ENCODE peak calls at places on chromosomes 5 and 9, in four cellular contexts. H is K562, R is keratinocyte, J is endothelial cell of umbilical vein. F is an unnamed sample.

GRCh38 chr5:115306011-115306530 is 9.6 kb upstream of the CCDC112 start:
- DNase-seq in R (no peak), H (no peak), J (no peak), F (no peak)

GRCh38 chr9:129491486-129491855 is 129.4 kb downstream of the C9orf50 start:
- DNase-seq in R (no peak), H (no peak), J (peak; percentile 30), F (no peak)

GRCh38 chr9:114033397-114034103 is 44.5 kb downstream of the AMBP start:
- DNase-seq in J (peak; percentile 19), H (peak; percentile 45), R (no peak), F (no peak)

GRCh38 chr9:121599186-121599871 is 52.1 kb upstream of the DAB2IP start:
- DNase-seq in J (no peak), H (no peak), R (no peak), F (peak; percentile 26)

GRCh38 chr5:126015244-126016054 is 407.8 kb upstream of the GRAMD2B start:
- DNase-seq in H (no peak), R (no peak), J (peak; percentile 18), F (peak; percentile 2)

GRCh38 chr5:106097308-106097707 is 1573.4 kb downstream of the EFNA5 start:
- DNase-seq in H (no peak), J (peak; percentile 53), R (no peak), F (peak; percentile 66)

GRCh38 chr9:4515958-4516375 is 25.7 kb downstream of the SLC1A1 start:
- DNase-seq in H (no peak), R (no peak), J (no peak), F (peak; percentile 15)

GRCh38 chr5:109756543-109757186 is 66.9 kb downstream of the MAN2A1 start:
- DNase-seq in H (no peak), R (no peak), J (no peak), F (no peak)

GRCh38 chr9:109907400-109907799 is 127.4 kb downstream of the PALM2AKAP2 start:
- DNase-seq in R (no peak), H (no peak), J (peak; percentile 99), F (no peak)

GRCh38 chr9:92561374-92562329 is 25.9 kb upstream of the ECM2 start:
- DNase-seq in R (no peak), H (no peak), J (no peak), F (peak; percentile 74)

GRCh38 chr5:111834926-111835599 is 78.1 kb upstream of the NREP start:
- DNase-seq in J (peak; percentile 33), H (no peak), R (no peak), F (peak; percentile 32)

GRCh38 chr5:35853652-35854051 is 3.0 kb upstream of the IL7R start:
- DNase-seq in J (no peak), H (no peak), R (no peak), F (no peak)

GRCh38 chr5:91164424-91164823 is 218.7 kb downstream of the ARRDC3 start:
- DNase-seq in H (no peak), J (no peak), R (no peak), F (no peak)

GRCh38 chr9:79007701-79008483 is 563.9 kb upstream of the TLE4 start:
- DNase-seq in J (no peak), R (no peak), H (no peak), F (no peak)

GRCh38 chr9:124527781-124528180 is 20.6 kb upstream of the NR5A1 start:
- DNase-seq in H (no peak), J (no peak), R (no peak), F (peak; percentile 63)

GRCh38 chr9:104879555-104880318 is 48.2 kb downstream of the ABCA1 start:
- DNase-seq in J (peak; percentile 82), R (no peak), H (no peak), F (peak; percentile 88)

GRCh38 chr5:136062563-136063274 is 33.9 kb downstream of the TGFBI start:
- DNase-seq in H (peak; percentile 78), J (peak; percentile 40), R (peak; percentile 38), F (peak; percentile 45)

GRCh38 chr9:35522189-35522588 is 32.3 kb downstream of the RUSC2 start:
- DNase-seq in J (no peak), R (no peak), H (no peak), F (no peak)

GRCh38 chr9:96626912-96627311 is 7.3 kb upstream of the CDC14B start:
- DNase-seq in J (no peak), R (no peak), H (no peak), F (no peak)

GRCh38 chr5:343461-344401 is 22.2 kb downstream of the AHRR start:
- DNase-seq in H (no peak), R (no peak), J (peak; percentile 45), F (peak; percentile 73)

GRCh38 chr9:16884952-16885513 is 14.6 kb upstream of the BNC2 start:
- DNase-seq in J (no peak), H (no peak), R (no peak), F (peak; percentile 98)

GRCh38 chr5:110321117-110321516 is 405.4 kb downstream of the TMEM232 start:
- DNase-seq in R (no peak), J (no peak), H (no peak), F (no peak)

GRCh38 chr5:478982-479535 is 36.1 kb downstream of the EXOC3 start:
- DNase-seq in J (no peak), R (no peak), H (no peak), F (no peak)

GRCh38 chr9:35829764-35830096 is 702 bp downstream of the TMEM8B start:
- DNase-seq in R (no peak), H (no peak), J (no peak), F (no peak)

GRCh38 chr9:95826183-95826838 is 49.2 kb upstream of the ERCC6L2 start:
- DNase-seq in H (no peak), J (no peak), R (no peak), F (peak; percentile 31)

GRCh38 chr5:36669015-36669651 is 62.7 kb downstream of the SLC1A3 start:
- DNase-seq in R (no peak), H (no peak), J (no peak), F (no peak)

GRCh38 chr5:88671808-88672499 is 211.0 kb downstream of the MEF2C start:
- DNase-seq in R (no peak), H (no peak), J (no peak), F (no peak)

GRCh38 chr5:141637266-141637692 is 482 bp downstream of the RELL2 start:
- DNase-seq in R (no peak), H (peak; percentile 62), J (no peak), F (no peak)

GRCh38 chr5:180595381-180596114 is 4.2 kb upstream of the SCGB3A1 start:
- DNase-seq in H (no peak), R (no peak), J (no peak), F (no peak)

GRCh38 chr5:94709277-94709676 is 90.8 kb downstream of the SLF1 start:
- DNase-seq in R (no peak), H (no peak), J (no peak), F (no peak)

GRCh38 chr9:99167694-99168093 is 54.0 kb downstream of the ALG2 start:
- DNase-seq in J (no peak), R (no peak), H (no peak), F (no peak)

GRCh38 chr9:135750786-135751185 is 48.8 kb downstream of the KCNT1 start:
- DNase-seq in H (no peak), R (no peak), J (no peak), F (no peak)

GRCh38 chr9:127166111-127166510 is 43.7 kb upstream of the ANGPTL2 start:
- DNase-seq in R (no peak), J (no peak), H (no peak), F (no peak)

GRCh38 chr5:181008136-181008535 is 19.5 kb downstream of the BTNL3 start:
- DNase-seq in H (peak; percentile 1), R (no peak), J (no peak), F (no peak)

GRCh38 chr5:149392718-149393117 is 13.6 kb upstream of the IL17B start:
- DNase-seq in R (peak; percentile 26), H (no peak), J (no peak), F (peak; percentile 87)
- H3K9me1 ChIP-seq in R (no peaks in the 10 kb centered on the region), H (no peaks in the 10 kb centered on the region), J (no peaks in the 10 kb centered on the region), F (peaks cover 6% of the 10 kb centered on the region)

DNA sequence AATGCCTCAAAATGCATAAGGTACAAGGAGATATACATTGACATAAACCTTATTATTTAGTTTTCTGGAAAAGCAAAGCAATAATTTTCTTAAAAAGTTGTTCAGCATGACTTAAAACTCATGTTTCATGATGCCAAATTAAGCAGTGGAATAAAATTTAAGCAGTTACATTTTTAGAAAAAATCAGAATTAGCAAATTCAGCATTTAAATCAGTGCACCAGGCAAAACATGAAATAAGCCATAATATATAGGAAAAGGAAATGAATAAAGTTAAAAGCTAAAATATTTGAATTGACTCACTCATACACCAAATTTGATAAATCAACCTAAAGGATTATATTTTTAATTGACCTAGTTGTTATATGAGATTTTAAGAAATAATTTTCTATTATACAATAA is 795.1 kb upstream of the CDH6 start:
- DNase-seq in H (no peak), R (no peak), J (no peak), F (no peak)
- TF ChIP-seq CTCF in H (no peak), R (no peak), J (no peak), F (no peak)

DNA sequence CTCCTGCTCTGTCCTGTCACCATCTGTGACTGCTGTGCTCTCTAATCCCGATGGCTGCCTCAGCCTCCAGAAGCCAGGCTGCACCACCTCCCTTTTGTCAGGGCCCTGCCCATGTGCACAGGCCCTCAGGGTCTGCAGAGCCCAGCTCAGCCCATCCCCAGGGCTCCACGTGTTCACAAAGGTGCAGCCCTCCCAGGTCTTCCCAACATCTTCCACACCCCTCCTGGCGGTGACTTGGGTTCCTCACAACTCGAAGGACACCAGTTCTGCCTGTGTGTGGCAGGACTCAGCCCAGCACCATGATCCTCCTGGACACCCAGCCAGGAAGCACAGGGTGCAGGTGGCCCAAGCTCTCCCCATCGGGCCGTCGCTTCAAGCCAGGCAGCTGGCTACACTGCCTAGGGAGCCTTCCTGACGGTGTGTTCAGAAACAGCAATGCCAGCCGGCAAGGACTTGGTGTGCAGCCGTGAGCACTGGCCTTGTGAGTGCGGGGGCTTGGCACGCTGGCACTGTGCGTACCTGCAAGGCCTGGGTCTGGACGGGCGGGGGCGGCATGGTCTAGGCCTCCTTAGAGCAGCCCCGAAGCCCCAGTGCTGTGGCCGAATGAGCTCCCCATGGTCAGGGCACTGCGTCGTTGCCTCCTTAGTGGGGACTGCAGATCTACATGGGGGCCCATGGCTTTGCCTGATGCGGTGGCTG is 96.1 kb downstream of the MRPL36 start:
- DNase-seq in J (no peak), R (no peak), H (no peak), F (no peak)
- H3K9me1 ChIP-seq in J (no peaks in the 10 kb centered on the region), R (no peaks in the 10 kb centered on the region), H (no peaks in the 10 kb centered on the region), F (no peaks in the 10 kb centered on the region)

DNA sequence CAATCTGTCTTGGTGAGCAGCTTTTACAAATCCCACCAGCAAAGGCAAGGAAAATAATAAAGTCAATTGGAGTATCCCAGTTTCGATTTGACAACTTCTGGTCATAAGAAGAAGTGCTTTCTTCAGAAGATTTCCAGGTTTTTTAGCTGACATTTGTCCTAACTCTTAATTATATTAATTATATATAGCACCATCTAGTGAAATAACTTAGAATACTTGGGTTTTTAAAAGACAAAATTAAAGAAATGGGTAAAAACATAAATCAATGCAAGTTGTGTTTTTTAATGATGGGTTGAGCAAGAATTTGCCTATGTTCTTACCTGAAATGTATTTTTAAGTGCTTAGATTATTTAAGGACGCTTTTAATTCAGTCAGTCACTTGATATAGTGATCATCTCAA is 421.8 kb downstream of the ACTL7B start:
- DNase-seq in R (no peak), H (no peak), J (no peak), F (no peak)
- TF ChIP-seq CTCF in R (no peak), H (no peak), J (no peak), F (no peak)

DNA sequence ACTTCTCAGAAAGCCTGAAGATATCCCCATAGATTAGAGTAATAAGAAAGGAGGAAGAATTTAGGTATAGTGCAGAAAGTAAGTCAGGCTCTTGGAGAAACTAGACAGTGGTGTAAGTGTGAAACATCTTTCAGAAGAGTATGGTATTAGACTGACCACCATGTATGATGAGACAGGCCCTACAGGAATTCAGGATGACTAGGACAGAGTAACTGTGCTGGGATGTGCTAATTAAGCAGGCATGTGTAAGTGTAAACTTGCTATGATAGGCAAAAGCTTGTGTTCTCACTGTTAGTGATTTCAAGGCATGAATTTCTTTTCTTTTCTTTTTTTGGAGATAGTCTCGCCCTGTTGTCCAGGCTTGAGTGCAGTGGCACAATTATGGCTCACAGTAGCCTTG is 70.8 kb downstream of the RAB24 start:
- DNase-seq in J (no peak), R (no peak), H (no peak), F (peak; percentile 72)
- H3K9me1 ChIP-seq in J (no peaks in the 10 kb centered on the region), R (peaks cover 2% of the 10 kb centered on the region), H (no peaks in the 10 kb centered on the region), F (peaks cover 16% of the 10 kb centered on the region)